ENCODE peak calls at places on chromosomes 4 and X, in ten cellular contexts. O is AG10803, A is astrocyte of the cerebellum, I is GM20000, H is fibroblast of lung, Q is GM06990, G is PC-3, T is mammary epithelial cell, R is breast epithelium, D is H9. V is an unnamed sample.

GRCh38 chrX:120446503-120446902 is 22.6 kb downstream of the LAMP2 start:
- DNase-seq in O (peak; percentile 65), A (peak; percentile 53), I (no peak), H (peak; percentile 77), Q (no peak), G (peak; percentile 46), T (peak; percentile 64), R (no peak), D (no peak), V (peak; percentile 67)

GRCh38 chr4:20422398-20422797 is 170.7 kb downstream of the SLIT2 start:
- DNase-seq in O (peak; percentile 49), A (peak; percentile 26), I (peak; percentile 16), H (peak; percentile 72), Q (no peak), G (peak; percentile 51), T (peak; percentile 31), R (no peak), D (peak; percentile 73), V (peak; percentile 66)

GRCh38 chr4:94758141-94758699 is 465 bp downstream of the BMPR1B start:
- DNase-seq in O (peak; percentile 43), A (no peak), I (no peak), H (no peak), Q (no peak), G (peak; percentile 54), T (no peak), R (no peak), D (peak; percentile 81), V (peak; percentile 67)

GRCh38 chr4:181140037-181140603 is 1103.1 kb upstream of the TENM3 start:
- DNase-seq in O (no peak), A (peak; percentile 6), I (no peak), H (peak; percentile 80), Q (no peak), G (no peak), T (no peak), R (no peak), D (no peak), V (no peak)

GRCh38 chrX:55488268-55488558 is 1.4 kb downstream of the USP51 start:
- DNase-seq in O (no peak), A (no peak), I (peak; percentile 7), H (no peak), Q (no peak), G (no peak), T (no peak), R (no peak), D (no peak), V (no peak)

GRCh38 chr4:86181585-86181984 is 178.3 kb downstream of the MAPK10 start:
- DNase-seq in O (peak; percentile 18), A (no peak), I (no peak), H (no peak), Q (no peak), G (peak; percentile 18), T (no peak), R (no peak), D (no peak), V (peak; percentile 1)

GRCh38 chr4:90174622-90175023 is 47.4 kb downstream of the CCSER1 start:
- DNase-seq in O (no peak), A (no peak), I (no peak), H (no peak), Q (no peak), G (peak; percentile 90), T (peak; percentile 78), R (peak; percentile 19), D (no peak), V (no peak)

GRCh38 chr4:164438321-164438720 is 315.6 kb upstream of the SMIM31 start:
- DNase-seq in O (no peak), A (no peak), I (no peak), H (peak; percentile 40), Q (no peak), G (peak; percentile 56), T (peak; percentile 66), R (no peak), D (no peak), V (peak; percentile 48)

GRCh38 chr4:129218355-129218754 is 122.4 kb downstream of the C4orf33 start:
- DNase-seq in O (no peak), A (no peak), I (no peak), H (peak; percentile 18), Q (no peak), G (peak; percentile 53), T (no peak), R (no peak), D (no peak), V (no peak)

GRCh38 chr4:158018831-158019230 is 154.0 kb downstream of the GASK1B start:
- DNase-seq in O (no peak), A (no peak), I (no peak), H (no peak), Q (no peak), G (no peak), T (no peak), R (no peak), D (no peak), V (no peak)

GRCh38 chr4:32249040-32249439 is 1528.9 kb downstream of the PCDH7 start:
- DNase-seq in O (no peak), A (no peak), I (no peak), H (no peak), Q (no peak), G (no peak), T (no peak), R (no peak), D (no peak), V (no peak)

GRCh38 chr4:82848706-82849105 is 42.2 kb downstream of the SEC31A start:
- DNase-seq in O (no peak), A (no peak), I (no peak), H (no peak), Q (no peak), G (no peak), T (peak; percentile 85), R (no peak), D (no peak), V (no peak)

GRCh38 chr4:82852751-82853053 is 38.3 kb downstream of the SEC31A start:
- DNase-seq in O (no peak), A (no peak), I (no peak), H (no peak), Q (no peak), G (peak; percentile 2), T (no peak), R (no peak), D (no peak), V (no peak)

GRCh38 chr4:82851318-82851717 is 39.6 kb downstream of the SEC31A start:
- DNase-seq in O (no peak), A (no peak), I (no peak), H (no peak), Q (no peak), G (no peak), T (peak; percentile 27), R (no peak), D (no peak), V (no peak)

GRCh38 chr4:82850684-82851083 is 40.3 kb downstream of the SEC31A start:
- DNase-seq in O (peak; percentile 17), A (no peak), I (no peak), H (no peak), Q (no peak), G (no peak), T (no peak), R (no peak), D (no peak), V (no peak)

DNA sequence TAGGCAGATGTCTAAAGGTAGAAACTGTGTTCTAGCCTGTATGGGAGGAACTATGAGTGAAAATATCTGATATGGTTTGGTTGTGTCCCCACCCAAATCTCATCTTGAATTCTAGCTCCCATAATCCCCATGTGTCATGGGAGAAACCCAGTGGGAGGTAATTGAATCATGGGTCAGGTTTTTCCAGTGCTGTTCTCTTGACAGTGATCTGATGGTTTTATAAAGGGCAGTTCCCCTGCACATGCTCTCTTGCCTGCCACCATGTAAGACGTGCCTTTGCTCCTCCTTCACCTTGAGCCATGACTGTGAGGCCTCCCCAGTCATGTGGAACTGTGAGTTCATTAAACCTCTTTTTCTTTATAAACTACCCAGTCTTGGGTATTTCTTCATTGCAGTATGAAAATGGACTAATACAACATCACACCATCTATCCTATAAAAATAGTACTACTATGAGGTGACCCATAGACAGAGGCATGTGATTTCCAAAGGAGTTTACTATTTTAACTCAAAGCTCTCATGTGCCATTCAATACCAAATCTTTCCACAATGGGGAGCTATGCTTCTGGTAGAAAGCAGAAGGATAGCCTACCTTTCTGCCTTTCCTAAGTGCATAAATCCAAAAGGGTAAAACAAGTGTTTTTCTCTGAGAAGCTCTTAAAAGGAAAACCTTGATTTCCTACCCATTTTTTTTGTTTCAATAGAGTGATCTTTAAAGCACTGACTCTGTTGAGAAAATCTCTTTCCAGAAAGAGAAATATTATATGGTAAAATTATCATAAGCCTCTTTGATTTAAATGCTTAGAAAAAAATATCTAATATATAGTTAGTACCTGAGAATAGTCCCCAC is 38.8 kb downstream of the SEC31A start:
- DNase-seq in O (peak; percentile 29), A (peak; percentile 11), I (peak; percentile 9), H (peak; percentile 63), Q (no peak), G (peak; percentile 60), T (no peak), R (no peak), D (no peak), V (peak; percentile 58)
- TF ChIP-seq CTCF in O (peak; percentile 51), A (peak; percentile 41), I (peak; percentile 22), H (no peak), Q (peak; percentile 19), G (peak; percentile 56), T (peak; percentile 42), R (no peak), D (peak; percentile 68), V (peak; percentile 33)

DNA sequence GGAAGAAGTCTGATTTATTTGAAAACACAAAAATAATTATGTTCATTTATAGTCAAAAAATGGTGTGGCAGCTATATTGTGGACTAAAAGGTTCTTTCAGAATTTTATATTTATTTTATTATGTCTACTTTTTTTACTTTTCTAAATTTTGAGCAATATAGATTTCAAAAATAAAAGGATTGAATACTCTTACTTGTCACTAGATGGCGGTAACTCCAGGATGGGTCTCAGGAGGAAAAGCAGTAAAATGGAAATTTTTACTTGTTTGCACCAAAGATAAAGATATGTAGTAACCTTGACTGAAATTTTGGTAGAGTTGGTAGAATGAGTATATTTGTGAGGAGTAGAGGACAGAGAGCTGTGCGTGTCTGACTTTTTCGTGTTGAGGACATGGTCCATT is 14.5 kb upstream of the DACH2 start:
- DNase-seq in O (peak; percentile 12), A (peak; percentile 2), I (no peak), H (peak; percentile 43), Q (no peak), G (no peak), T (no peak), R (no peak), D (no peak), V (peak; percentile 30)
- TF ChIP-seq CTCF in O (peak; percentile 58), A (peak; percentile 67), I (peak; percentile 25), H (peak; percentile 46), Q (peak; percentile 57), G (peak; percentile 58), T (peak; percentile 41), R (no peak), D (peak; percentile 74), V (peak; percentile 44)

GRCh38 chr4:119692001-119692400 is 63.4 kb upstream of the PDE5A start:
- DNase-seq in O (peak; percentile 42), A (peak; percentile 8), I (no peak), H (peak; percentile 60), Q (no peak), G (peak; percentile 25), T (peak; percentile 3), R (no peak), D (no peak), V (no peak)
- TF ChIP-seq CTCF in O (peak; percentile 41), A (no peak), I (no peak), H (peak; percentile 35), Q (no peak), G (peak; percentile 11), T (no peak), R (no peak), D (no peak), V (no peak)

GRCh38 chr4:87353592-87353991 is 30.9 kb upstream of the HSD17B13 start:
- DNase-seq in O (peak; percentile 56), A (peak; percentile 12), I (peak; percentile 58), H (peak; percentile 67), Q (peak; percentile 52), G (peak; percentile 67), T (peak; percentile 29), R (no peak), D (peak; percentile 34), V (peak; percentile 71)
- TF ChIP-seq CTCF in O (peak; percentile 66), A (peak; percentile 62), I (peak; percentile 55), H (peak; percentile 65), Q (peak; percentile 60), G (peak; percentile 76), T (peak; percentile 56), R (peak; percentile 70), D (peak; percentile 90), V (peak; percentile 77)